ENCODE peak calls at places on chromosomes 13 and 19, in seven cellular contexts. One of them, this sample, is unnamed.

GRCh38 chr13:73138276-73138950 is 79.6 kb downstream of the KLF5 start:
- DNase-seq in lung microvascular endothelial cell: no peak
- DNase-seq in T-cell: no peak
- DNase-seq in midbrain: no peak
- DNase-seq in right lobe of liver: no peak
- DNase-seq in EH: peak; percentile 80
- DNase-seq in nephron progenitor cell: peak; percentile 10
- DNase-seq in this sample: peak; percentile 73

GRCh38 chr19:30393046-30393445 is 20.9 kb downstream of the ZNF536 start:
- DNase-seq in lung microvascular endothelial cell: no peak
- DNase-seq in T-cell: no peak
- DNase-seq in midbrain: no peak
- DNase-seq in right lobe of liver: no peak
- DNase-seq in EH: no peak
- DNase-seq in nephron progenitor cell: no peak
- DNase-seq in this sample: no peak

GRCh38 chr13:91580749-91581148 is 182.3 kb downstream of the GPC5 start:
- DNase-seq in lung microvascular endothelial cell: no peak
- DNase-seq in T-cell: no peak
- DNase-seq in midbrain: no peak
- DNase-seq in right lobe of liver: no peak
- DNase-seq in EH: no peak
- DNase-seq in nephron progenitor cell: no peak
- DNase-seq in this sample: no peak

GRCh38 chr13:30679483-30680330 is 55.6 kb upstream of the ALOX5AP start:
- DNase-seq in lung microvascular endothelial cell: peak; percentile 64
- DNase-seq in T-cell: no peak
- DNase-seq in midbrain: peak; percentile 22
- DNase-seq in right lobe of liver: peak; percentile 19
- DNase-seq in EH: peak; percentile 49
- DNase-seq in nephron progenitor cell: peak; percentile 34
- DNase-seq in this sample: peak; percentile 48

GRCh38 chr13:28805193-28805819 is 14.8 kb upstream of the MTUS2 start:
- DNase-seq in lung microvascular endothelial cell: peak; percentile 16
- DNase-seq in T-cell: no peak
- DNase-seq in midbrain: no peak
- DNase-seq in right lobe of liver: peak; percentile 77
- DNase-seq in EH: peak; percentile 13
- DNase-seq in nephron progenitor cell: peak; percentile 62
- DNase-seq in this sample: no peak

GRCh38 chr13:76503756-76504155 is 382.4 kb downstream of the KCTD12 start:
- DNase-seq in lung microvascular endothelial cell: no peak
- DNase-seq in T-cell: no peak
- DNase-seq in midbrain: no peak
- DNase-seq in right lobe of liver: no peak
- DNase-seq in EH: no peak
- DNase-seq in nephron progenitor cell: no peak
- DNase-seq in this sample: no peak

GRCh38 chr19:1206063-1206732 is 620 bp downstream of the STK11 start:
- DNase-seq in lung microvascular endothelial cell: no peak
- DNase-seq in T-cell: no peak
- DNase-seq in midbrain: no peak
- DNase-seq in right lobe of liver: peak; percentile 39
- DNase-seq in EH: no peak
- DNase-seq in nephron progenitor cell: no peak
- DNase-seq in this sample: no peak

GRCh38 chr19:50695251-50696064 is 24.1 kb downstream of the SHANK1 start:
- DNase-seq in lung microvascular endothelial cell: peak; percentile 40
- DNase-seq in T-cell: no peak
- DNase-seq in midbrain: no peak
- DNase-seq in right lobe of liver: no peak
- DNase-seq in EH: peak; percentile 24
- DNase-seq in nephron progenitor cell: peak; percentile 90
- DNase-seq in this sample: no peak

GRCh38 chr13:105412171-105412570 is 1123.3 kb downstream of the EFNB2 start:
- DNase-seq in lung microvascular endothelial cell: no peak
- DNase-seq in T-cell: no peak
- DNase-seq in midbrain: no peak
- DNase-seq in right lobe of liver: no peak
- DNase-seq in EH: no peak
- DNase-seq in nephron progenitor cell: no peak
- DNase-seq in this sample: no peak

GRCh38 chr13:71979616-71980015 is 112.6 kb upstream of the DACH1 start:
- DNase-seq in lung microvascular endothelial cell: peak; percentile 1
- DNase-seq in T-cell: no peak
- DNase-seq in midbrain: no peak
- DNase-seq in right lobe of liver: no peak
- DNase-seq in EH: no peak
- DNase-seq in nephron progenitor cell: peak; percentile 3
- DNase-seq in this sample: peak; percentile 3

GRCh38 chr13:25329706-25330105 is 28.3 kb downstream of the NUP58 start:
- DNase-seq in lung microvascular endothelial cell: no peak
- DNase-seq in T-cell: no peak
- DNase-seq in midbrain: no peak
- DNase-seq in right lobe of liver: no peak
- DNase-seq in EH: peak; percentile 40
- DNase-seq in nephron progenitor cell: no peak
- DNase-seq in this sample: peak; percentile 73

GRCh38 chr19:18450934-18451836 is 13.3 kb upstream of the ISYNA1 start:
- DNase-seq in lung microvascular endothelial cell: peak; percentile 79
- DNase-seq in T-cell: peak; percentile 70
- DNase-seq in midbrain: peak; percentile 89
- DNase-seq in right lobe of liver: peak; percentile 81
- DNase-seq in EH: peak; percentile 72
- DNase-seq in nephron progenitor cell: peak; percentile 97
- DNase-seq in this sample: peak; percentile 77

GRCh38 chr19:7602935-7603497 is 7.4 kb downstream of the CAMSAP3 start:
- DNase-seq in lung microvascular endothelial cell: no peak
- DNase-seq in T-cell: no peak
- DNase-seq in midbrain: no peak
- DNase-seq in right lobe of liver: no peak
- DNase-seq in EH: no peak
- DNase-seq in nephron progenitor cell: no peak
- DNase-seq in this sample: no peak

GRCh38 chr19:41882568-41883462 is at the start of gene ARHGEF1:
- DNase-seq in lung microvascular endothelial cell: peak; percentile 26
- DNase-seq in T-cell: peak; percentile 37
- DNase-seq in midbrain: peak; percentile 4
- DNase-seq in right lobe of liver: peak; percentile 78
- DNase-seq in EH: peak; percentile 58
- DNase-seq in nephron progenitor cell: peak; percentile 63
- DNase-seq in this sample: peak; percentile 12

GRCh38 chr19:5048727-5049553 is 80.0 kb downstream of the KDM4B start:
- DNase-seq in lung microvascular endothelial cell: no peak
- DNase-seq in T-cell: no peak
- DNase-seq in midbrain: no peak
- DNase-seq in right lobe of liver: no peak
- DNase-seq in EH: peak; percentile 89
- DNase-seq in nephron progenitor cell: no peak
- DNase-seq in this sample: peak; percentile 82

GRCh38 chr13:113489549-113490495 is 689 bp downstream of the DCUN1D2 start:
- DNase-seq in lung microvascular endothelial cell: peak; percentile 43
- DNase-seq in T-cell: no peak
- DNase-seq in midbrain: peak; percentile 43
- DNase-seq in right lobe of liver: peak; percentile 58
- DNase-seq in EH: peak; percentile 57
- DNase-seq in nephron progenitor cell: peak; percentile 31
- DNase-seq in this sample: peak; percentile 66

GRCh38 chr13:29594310-29594709 is 1.2 kb downstream of the SLC7A1 start:
- DNase-seq in lung microvascular endothelial cell: peak; percentile 87
- DNase-seq in T-cell: no peak
- DNase-seq in midbrain: no peak
- DNase-seq in right lobe of liver: peak; percentile 37
- DNase-seq in EH: peak; percentile 87
- DNase-seq in nephron progenitor cell: peak; percentile 23
- DNase-seq in this sample: peak; percentile 92

GRCh38 chr19:2488942-2489731 is 13.2 kb downstream of the GADD45B start:
- DNase-seq in lung microvascular endothelial cell: peak; percentile 60
- DNase-seq in T-cell: no peak
- DNase-seq in midbrain: peak; percentile 57
- DNase-seq in right lobe of liver: peak; percentile 79
- DNase-seq in EH: peak; percentile 71
- DNase-seq in nephron progenitor cell: peak; percentile 70
- DNase-seq in this sample: peak; percentile 58

GRCh38 chr19:17860993-17861360 is 1.3 kb downstream of the RPL18A start:
- DNase-seq in lung microvascular endothelial cell: no peak
- DNase-seq in T-cell: no peak
- DNase-seq in midbrain: no peak
- DNase-seq in right lobe of liver: no peak
- DNase-seq in EH: peak; percentile 33
- DNase-seq in nephron progenitor cell: no peak
- DNase-seq in this sample: peak; percentile 50

GRCh38 chr19:33143897-33144405 is 12.0 kb downstream of the WDR88 start:
- DNase-seq in lung microvascular endothelial cell: peak; percentile 77
- DNase-seq in T-cell: peak; percentile 20
- DNase-seq in midbrain: peak; percentile 64
- DNase-seq in right lobe of liver: peak; percentile 51
- DNase-seq in EH: peak; percentile 63
- DNase-seq in nephron progenitor cell: peak; percentile 71
- DNase-seq in this sample: peak; percentile 64

GRCh38 chr19:33373701-33374405 is at the start of gene CEBPG:
- DNase-seq in lung microvascular endothelial cell: peak; percentile 73
- DNase-seq in T-cell: peak; percentile 40
- DNase-seq in midbrain: no peak
- DNase-seq in right lobe of liver: peak; percentile 68
- DNase-seq in EH: peak; percentile 71
- DNase-seq in nephron progenitor cell: peak; percentile 69
- DNase-seq in this sample: peak; percentile 70

GRCh38 chr13:65613004-65613403 is 1617.1 kb downstream of the PCDH9 start:
- DNase-seq in lung microvascular endothelial cell: no peak
- DNase-seq in T-cell: no peak
- DNase-seq in midbrain: no peak
- DNase-seq in right lobe of liver: no peak
- DNase-seq in EH: no peak
- DNase-seq in nephron progenitor cell: no peak
- DNase-seq in this sample: no peak

GRCh38 chr13:75339635-75340374 is 142.2 kb downstream of the TBC1D4 start:
- DNase-seq in lung microvascular endothelial cell: no peak
- DNase-seq in T-cell: no peak
- DNase-seq in midbrain: no peak
- DNase-seq in right lobe of liver: no peak
- DNase-seq in EH: no peak
- DNase-seq in nephron progenitor cell: no peak
- DNase-seq in this sample: no peak

GRCh38 chr13:23632741-23633140 is 62.5 kb downstream of the TNFRSF19 start:
- DNase-seq in lung microvascular endothelial cell: no peak
- DNase-seq in T-cell: no peak
- DNase-seq in midbrain: no peak
- DNase-seq in right lobe of liver: no peak
- DNase-seq in EH: no peak
- DNase-seq in nephron progenitor cell: no peak
- DNase-seq in this sample: no peak

GRCh38 chr13:107865643-107866006 is 349.7 kb downstream of the LIG4 start:
- DNase-seq in lung microvascular endothelial cell: no peak
- DNase-seq in T-cell: no peak
- DNase-seq in midbrain: no peak
- DNase-seq in right lobe of liver: no peak
- DNase-seq in EH: no peak
- DNase-seq in nephron progenitor cell: no peak
- DNase-seq in this sample: peak; percentile 53

GRCh38 chr13:59112375-59112774 is 1051.4 kb downstream of the DIAPH3 start:
- DNase-seq in lung microvascular endothelial cell: no peak
- DNase-seq in T-cell: no peak
- DNase-seq in midbrain: peak; percentile 43
- DNase-seq in right lobe of liver: no peak
- DNase-seq in EH: peak; percentile 85
- DNase-seq in nephron progenitor cell: no peak
- DNase-seq in this sample: peak; percentile 97

GRCh38 chr19:29831041-29831548 is 19.3 kb downstream of the CCNE1 start:
- DNase-seq in lung microvascular endothelial cell: no peak
- DNase-seq in T-cell: peak; percentile 77
- DNase-seq in midbrain: no peak
- DNase-seq in right lobe of liver: no peak
- DNase-seq in EH: no peak
- DNase-seq in nephron progenitor cell: no peak
- DNase-seq in this sample: no peak

GRCh38 chr13:49400755-49401659 is 42.9 kb downstream of the CAB39L start:
- DNase-seq in lung microvascular endothelial cell: no peak
- DNase-seq in T-cell: no peak
- DNase-seq in midbrain: peak; percentile 71
- DNase-seq in right lobe of liver: no peak
- DNase-seq in EH: peak; percentile 81
- DNase-seq in nephron progenitor cell: no peak
- DNase-seq in this sample: peak; percentile 93

GRCh38 chr13:40388617-40389016 is 277.8 kb downstream of the FOXO1 start:
- DNase-seq in lung microvascular endothelial cell: no peak
- DNase-seq in T-cell: peak; percentile 86
- DNase-seq in midbrain: no peak
- DNase-seq in right lobe of liver: no peak
- DNase-seq in EH: peak; percentile 92
- DNase-seq in nephron progenitor cell: no peak
- DNase-seq in this sample: peak; percentile 33

GRCh38 chr13:82758056-82758455 is 1124.2 kb downstream of the SLITRK1 start:
- DNase-seq in lung microvascular endothelial cell: peak; percentile 26
- DNase-seq in T-cell: no peak
- DNase-seq in midbrain: no peak
- DNase-seq in right lobe of liver: no peak
- DNase-seq in EH: peak; percentile 47
- DNase-seq in nephron progenitor cell: no peak
- DNase-seq in this sample: no peak

GRCh38 chr13:43132228-43132627 is 108.8 kb downstream of the DNAJC15 start:
- DNase-seq in lung microvascular endothelial cell: peak; percentile 50
- DNase-seq in T-cell: no peak
- DNase-seq in midbrain: no peak
- DNase-seq in right lobe of liver: no peak
- DNase-seq in EH: peak; percentile 37
- DNase-seq in nephron progenitor cell: no peak
- DNase-seq in this sample: peak; percentile 48

GRCh38 chr19:18649371-18650047 is 12.7 kb downstream of the KLHL26 start:
- DNase-seq in lung microvascular endothelial cell: peak; percentile 31
- DNase-seq in T-cell: no peak
- DNase-seq in midbrain: peak; percentile 17
- DNase-seq in right lobe of liver: no peak
- DNase-seq in EH: peak; percentile 63
- DNase-seq in nephron progenitor cell: peak; percentile 63
- DNase-seq in this sample: peak; percentile 88

GRCh38 chr19:34991542-34992333 is 8.4 kb upstream of the GRAMD1A start:
- DNase-seq in lung microvascular endothelial cell: no peak
- DNase-seq in T-cell: no peak
- DNase-seq in midbrain: no peak
- DNase-seq in right lobe of liver: no peak
- DNase-seq in EH: no peak
- DNase-seq in nephron progenitor cell: no peak
- DNase-seq in this sample: no peak

GRCh38 chr19:28700176-28700575 is 512.8 kb downstream of the UQCRFS1 start:
- DNase-seq in lung microvascular endothelial cell: no peak
- DNase-seq in T-cell: no peak
- DNase-seq in midbrain: no peak
- DNase-seq in right lobe of liver: no peak
- DNase-seq in EH: peak; percentile 31
- DNase-seq in nephron progenitor cell: no peak
- DNase-seq in this sample: no peak

GRCh38 chr13:64793592-64793991 is 2436.5 kb downstream of the PCDH9 start:
- DNase-seq in lung microvascular endothelial cell: no peak
- DNase-seq in T-cell: no peak
- DNase-seq in midbrain: no peak
- DNase-seq in right lobe of liver: no peak
- DNase-seq in EH: no peak
- DNase-seq in nephron progenitor cell: no peak
- DNase-seq in this sample: no peak

GRCh38 chr13:33183431-33184130 is 102.0 kb downstream of the STARD13 start:
- DNase-seq in lung microvascular endothelial cell: no peak
- DNase-seq in T-cell: no peak
- DNase-seq in midbrain: no peak
- DNase-seq in right lobe of liver: no peak
- DNase-seq in EH: peak; percentile 89
- DNase-seq in nephron progenitor cell: no peak
- DNase-seq in this sample: peak; percentile 72

GRCh38 chr19:12603714-12604113 is 6.9 kb downstream of the ZNF490 start:
- DNase-seq in lung microvascular endothelial cell: no peak
- DNase-seq in T-cell: peak; percentile 36
- DNase-seq in midbrain: no peak
- DNase-seq in right lobe of liver: no peak
- DNase-seq in EH: peak; percentile 50
- DNase-seq in nephron progenitor cell: no peak
- DNase-seq in this sample: no peak